ENCODE peak calls at places on chromosomes 1 and 21, in nine cellular contexts. N, M, O, H, U, A, V, B and K are unnamed samples.

GRCh38 chr1:3695326-3696217 is 43.3 kb downstream of the TP73 start:
- DNase-seq in N (peak), M (peak), O (peak), H (no peak), U (peak), A (no peak), V (no peak), B (no peak), K (peak)

GRCh38 chr1:206442101-206442500 is 28.2 kb upstream of the IKBKE start:
- DNase-seq in N (no peak), M (no peak), O (no peak), H (no peak), U (no peak), A (no peak), V (no peak), B (no peak), K (no peak)

GRCh38 chr1:34929853-34930701 is 627 bp upstream of the DLGAP3 start:
- DNase-seq in N (no peak), M (no peak), O (peak), H (no peak), U (no peak), A (no peak), V (no peak), B (no peak), K (no peak)

GRCh38 chr21:44444286-44444931 is 10.9 kb upstream of the LRRC3 start:
- DNase-seq in N (no peak), M (no peak), O (peak), H (no peak), U (peak), A (no peak), V (no peak), B (no peak), K (peak)

GRCh38 chr1:59223943-59224639 is 72.8 kb upstream of the FGGY start:
- DNase-seq in N (no peak), M (no peak), O (no peak), H (no peak), U (no peak), A (no peak), V (no peak), B (no peak), K (no peak)

GRCh38 chr1:109357673-109358072 is 40.0 kb downstream of the SORT1 start:
- DNase-seq in N (no peak), M (no peak), O (no peak), H (no peak), U (no peak), A (no peak), V (no peak), B (no peak), K (no peak)

GRCh38 chr1:211258310-211258755 is 833 bp upstream of the RCOR3 start:
- DNase-seq in N (peak), M (peak), O (peak), H (peak), U (peak), A (peak), V (no peak), B (peak), K (peak)

GRCh38 chr21:35072557-35072956 is 23.5 kb upstream of the RUNX1 start:
- DNase-seq in N (no peak), M (no peak), O (no peak), H (no peak), U (no peak), A (no peak), V (no peak), B (no peak), K (no peak)

GRCh38 chr1:198601936-198602889 is 36.6 kb upstream of the PTPRC start:
- DNase-seq in N (no peak), M (no peak), O (no peak), H (no peak), U (no peak), A (no peak), V (no peak), B (no peak), K (no peak)

GRCh38 chr1:201678264-201679101 is 139.6 kb downstream of the NAV1 start:
- DNase-seq in N (no peak), M (no peak), O (no peak), H (no peak), U (no peak), A (no peak), V (no peak), B (no peak), K (no peak)

GRCh38 chr21:46189213-46189958 is 5.1 kb upstream of the SPATC1L start:
- DNase-seq in N (peak), M (peak), O (no peak), H (no peak), U (peak), A (peak), V (no peak), B (no peak), K (no peak)

GRCh38 chr1:224266105-224266935 is 63.7 kb downstream of the NVL start:
- DNase-seq in N (no peak), M (no peak), O (no peak), H (no peak), U (no peak), A (no peak), V (peak), B (no peak), K (no peak)

GRCh38 chr1:8629241-8630091 is 188.0 kb downstream of the RERE start:
- DNase-seq in N (no peak), M (no peak), O (no peak), H (no peak), U (no peak), A (no peak), V (peak), B (no peak), K (no peak)

GRCh38 chr1:208950206-208950605 is 633.3 kb upstream of the CAMK1G start:
- DNase-seq in N (no peak), M (no peak), O (no peak), H (no peak), U (no peak), A (no peak), V (no peak), B (no peak), K (no peak)

GRCh38 chr1:187999973-188000372 is 1171.2 kb downstream of the PLA2G4A start:
- DNase-seq in N (no peak), M (no peak), O (no peak), H (no peak), U (no peak), A (no peak), V (no peak), B (no peak), K (no peak)
- TF ChIP-seq CTCF in N (no peak), M (no peak), O (no peak), H (no peak), U (no peak), A (no peak), V (peak), B (no peak), K (no peak)

GRCh38 chr1:145960468-145961108 is 2.8 kb upstream of the LIX1L start:
- DNase-seq in N (peak), M (peak), O (peak), H (peak), U (peak), A (peak), V (no peak), B (peak), K (peak)
- TF ChIP-seq CTCF in N (no peak), M (no peak), O (no peak), H (no peak), U (peak), A (no peak), V (no peak), B (no peak), K (no peak)

GRCh38 chr1:36762174-36762573 is 272.1 kb downstream of the GRIK3 start:
- DNase-seq in N (no peak), M (no peak), O (no peak), H (no peak), U (peak), A (no peak), V (no peak), B (no peak), K (no peak)

GRCh38 chr1:36763771-36764170 is 270.5 kb downstream of the GRIK3 start:
- DNase-seq in N (peak), M (no peak), O (no peak), H (no peak), U (peak), A (no peak), V (no peak), B (peak), K (no peak)

GRCh38 chr1:36760081-36760480 is 274.2 kb downstream of the GRIK3 start:
- DNase-seq in N (no peak), M (no peak), O (no peak), H (no peak), U (no peak), A (no peak), V (no peak), B (peak), K (no peak)

GRCh38 chr1:36759355-36759754 is 275.0 kb downstream of the GRIK3 start:
- DNase-seq in N (no peak), M (no peak), O (no peak), H (no peak), U (no peak), A (no peak), V (no peak), B (peak), K (no peak)

DNA sequence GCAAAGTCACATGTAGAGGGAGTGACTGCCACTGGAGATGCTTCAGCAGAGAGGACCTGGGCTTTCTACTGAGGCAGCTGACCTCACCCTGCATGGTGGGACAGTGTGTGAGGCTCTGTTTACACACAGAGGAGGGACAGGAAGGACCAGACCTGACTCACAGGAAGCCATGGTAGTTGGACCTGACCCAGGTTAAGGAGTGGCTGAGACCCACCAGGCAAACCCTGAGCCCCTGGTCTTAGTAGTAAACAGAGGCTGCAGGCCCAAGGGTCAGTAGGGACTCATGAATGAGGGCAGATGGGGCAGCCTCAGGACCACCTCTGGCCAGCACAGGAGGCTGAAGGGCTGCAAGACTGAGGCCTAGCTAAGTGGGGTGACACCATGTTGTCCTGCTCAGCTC is 273.2 kb downstream of the GRIK3 start:
- DNase-seq in N (no peak), M (no peak), O (no peak), H (no peak), U (no peak), A (no peak), V (no peak), B (no peak), K (no peak)
- TF ChIP-seq CTCF in N (no peak), M (no peak), O (no peak), H (no peak), U (no peak), A (no peak), V (no peak), B (no peak), K (no peak)

DNA sequence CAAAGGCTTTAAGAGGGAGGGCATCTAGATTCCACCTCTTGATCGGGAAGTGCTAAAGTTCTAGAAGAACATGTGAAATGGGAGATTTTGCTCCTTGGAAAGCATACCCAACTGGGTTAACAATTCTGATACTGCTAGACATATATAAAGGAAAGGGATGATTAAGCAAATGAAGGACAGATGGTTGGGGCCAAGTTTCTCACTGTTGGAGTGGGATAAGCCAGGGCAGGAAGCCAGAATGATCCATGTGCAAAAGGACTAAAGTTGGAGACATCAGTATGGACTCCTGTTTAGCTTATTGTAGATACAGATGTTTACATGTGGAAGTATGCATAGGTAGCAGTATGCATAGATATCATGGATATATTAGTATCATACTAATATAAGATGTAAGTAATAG is 16.8 kb downstream of the PLA2G5 start:
- DNase-seq in N (no peak), M (no peak), O (no peak), H (no peak), U (no peak), A (no peak), V (no peak), B (no peak), K (no peak)
- TF ChIP-seq CTCF in N (no peak), M (no peak), O (no peak), H (no peak), U (no peak), A (no peak), V (no peak), B (no peak), K (no peak)

DNA sequence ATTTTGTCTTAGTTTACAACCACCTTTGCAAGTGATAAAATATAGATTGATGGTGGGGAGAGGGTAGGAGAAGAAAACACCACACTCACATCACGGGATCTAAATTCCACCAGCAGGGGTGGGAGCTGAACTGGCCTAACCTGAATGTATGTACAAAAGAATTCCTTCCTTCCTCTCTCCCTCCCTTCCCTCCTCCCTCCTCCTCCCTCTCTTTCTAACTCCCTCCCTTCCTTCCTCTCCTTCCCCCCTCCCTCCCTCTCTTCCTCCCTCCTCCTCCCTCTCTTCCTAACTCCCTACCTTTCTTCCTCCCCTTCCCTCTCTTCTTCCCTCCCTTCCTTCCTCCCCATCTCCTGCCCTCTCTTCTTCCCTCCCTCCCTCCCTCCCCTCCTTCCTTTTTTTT is 40.2 kb downstream of the HIVEP3 start:
- DNase-seq in N (no peak), M (no peak), O (no peak), H (no peak), U (no peak), A (no peak), V (no peak), B (no peak), K (no peak)
- TF ChIP-seq CTCF in N (no peak), M (no peak), O (no peak), H (no peak), U (no peak), A (no peak), V (no peak), B (no peak), K (no peak)